ENCODE peak calls at places on chromosomes 4 and X, in nine cellular contexts. L, N, G, R, C, V, K, Z and E are unnamed samples.

GRCh38 chr4:8267077-8267476 is 2.5 kb upstream of the HTRA3 start:
- DNase-seq in L (peak), N (peak), G (no peak), R (no peak), C (no peak), V (no peak), K (no peak), Z (no peak), E (no peak)

GRCh38 chrX:139758250-139758649 is 50.3 kb upstream of the MCF2 start:
- DNase-seq in L (no peak), N (no peak), G (no peak), R (no peak), C (no peak), V (no peak), K (no peak), Z (no peak), E (no peak)

GRCh38 chr4:109750652-109751244 is 20.9 kb upstream of the PLA2G12A start:
- DNase-seq in L (no peak), N (no peak), G (no peak), R (no peak), C (no peak), V (no peak), K (no peak), Z (no peak), E (no peak)

GRCh38 chr4:139528377-139529005 is 27.5 kb downstream of the SETD7 start:
- DNase-seq in L (peak), N (peak), G (no peak), R (no peak), C (no peak), V (no peak), K (no peak), Z (no peak), E (no peak)

GRCh38 chrX:154004315-154004714 is 15.4 kb downstream of the IRAK1 start:
- DNase-seq in L (no peak), N (no peak), G (no peak), R (no peak), C (no peak), V (no peak), K (no peak), Z (no peak), E (no peak)

GRCh38 chrX:9153299-9153698 is 119.4 kb upstream of the FAM9B start:
- DNase-seq in L (no peak), N (no peak), G (no peak), R (no peak), C (no peak), V (no peak), K (no peak), Z (no peak), E (no peak)

GRCh38 chrX:64152857-64153256 is 52.7 kb downstream of the AMER1 start:
- DNase-seq in L (no peak), N (no peak), G (no peak), R (no peak), C (no peak), V (no peak), K (no peak), Z (no peak), E (no peak)

GRCh38 chr4:79597266-79597665 is 189.2 kb upstream of the GK2 start:
- DNase-seq in L (peak), N (no peak), G (no peak), R (no peak), C (no peak), V (no peak), K (peak), Z (no peak), E (no peak)

GRCh38 chr4:127982445-127982844 is 17.2 kb downstream of the ABHD18 start:
- DNase-seq in L (no peak), N (no peak), G (no peak), R (no peak), C (no peak), V (no peak), K (no peak), Z (no peak), E (no peak)

GRCh38 chrX:97011540-97011939 is 127.8 kb downstream of the RPA4 start:
- DNase-seq in L (no peak), N (no peak), G (no peak), R (no peak), C (no peak), V (no peak), K (no peak), Z (no peak), E (no peak)

GRCh38 chr4:87073570-87074470 is 139.0 kb downstream of the AFF1 start:
- DNase-seq in L (no peak), N (peak), G (peak), R (peak), C (peak), V (peak), K (no peak), Z (peak), E (peak)

GRCh38 chrX:153736871-153737441 is 12.3 kb downstream of the ABCD1 start:
- DNase-seq in L (no peak), N (no peak), G (no peak), R (no peak), C (no peak), V (no peak), K (no peak), Z (no peak), E (no peak)